ENCODE peak calls at places on chromosomes 6 and 20, in six cellular contexts. One of them, this sample, is unnamed.

GRCh38 chr20:24470782-24471582 is 1.6 kb downstream of the SYNDIG1 start:
- DNase-seq in trophoblast cell: no peak
- DNase-seq in mesendoderm: peak
- DNase-seq in mesenchymal stem cell: no peak
- DNase-seq in IMR-90: no peak
- DNase-seq in neuronal stem cell: peak
- DNase-seq in this sample: peak

GRCh38 chr6:73580247-73581149 is 59.7 kb upstream of the EEF1A1 start:
- DNase-seq in neuronal stem cell: peak
- DNase-seq in mesendoderm: peak
- DNase-seq in mesenchymal stem cell: peak
- DNase-seq in IMR-90: peak
- DNase-seq in trophoblast cell: peak
- DNase-seq in this sample: peak

GRCh38 chr6:151723152-151723551 is 84.3 kb upstream of the ESR1 start:
- DNase-seq in mesendoderm: no peak
- DNase-seq in IMR-90: no peak
- DNase-seq in mesenchymal stem cell: no peak
- DNase-seq in trophoblast cell: no peak
- DNase-seq in neuronal stem cell: no peak
- DNase-seq in this sample: no peak

GRCh38 chr6:116447052-116447451 is 14.1 kb upstream of the CALHM6 start:
- DNase-seq in neuronal stem cell: no peak
- DNase-seq in mesenchymal stem cell: peak
- DNase-seq in mesendoderm: no peak
- DNase-seq in IMR-90: no peak
- DNase-seq in trophoblast cell: no peak
- DNase-seq in this sample: no peak

GRCh38 chr6:110625883-110626282 is 149.5 kb upstream of the SLC22A16 start:
- DNase-seq in IMR-90: peak
- DNase-seq in mesendoderm: no peak
- DNase-seq in trophoblast cell: no peak
- DNase-seq in neuronal stem cell: no peak
- DNase-seq in mesenchymal stem cell: peak
- DNase-seq in this sample: no peak

GRCh38 chr6:34001706-34002645 is 143.9 kb downstream of the GRM4 start:
- DNase-seq in trophoblast cell: no peak
- DNase-seq in neuronal stem cell: no peak
- DNase-seq in mesenchymal stem cell: no peak
- DNase-seq in mesendoderm: no peak
- DNase-seq in IMR-90: no peak
- DNase-seq in this sample: no peak

GRCh38 chr20:39825950-39826349 is 863.1 kb downstream of the MAFB start:
- DNase-seq in neuronal stem cell: no peak
- DNase-seq in mesendoderm: no peak
- DNase-seq in trophoblast cell: no peak
- DNase-seq in IMR-90: peak
- DNase-seq in mesenchymal stem cell: peak
- DNase-seq in this sample: no peak

GRCh38 chr6:53107091-53107490 is 41.5 kb downstream of the GCM1 start:
- DNase-seq in trophoblast cell: no peak
- DNase-seq in mesenchymal stem cell: no peak
- DNase-seq in mesendoderm: no peak
- DNase-seq in IMR-90: peak
- DNase-seq in neuronal stem cell: no peak
- DNase-seq in this sample: no peak

GRCh38 chr20:60105404-60105803 is 147.2 kb downstream of the CDH26 start:
- DNase-seq in IMR-90: no peak
- DNase-seq in trophoblast cell: no peak
- DNase-seq in neuronal stem cell: no peak
- DNase-seq in mesendoderm: peak
- DNase-seq in mesenchymal stem cell: no peak
- DNase-seq in this sample: no peak

GRCh38 chr6:641225-641985 is 15.5 kb downstream of the HUS1B start:
- DNase-seq in trophoblast cell: no peak
- DNase-seq in mesendoderm: no peak
- DNase-seq in IMR-90: no peak
- DNase-seq in neuronal stem cell: no peak
- DNase-seq in mesenchymal stem cell: no peak
- DNase-seq in this sample: no peak

GRCh38 chr6:5053864-5054426 is 31.2 kb upstream of the PPP1R3G start:
- DNase-seq in mesenchymal stem cell: no peak
- DNase-seq in neuronal stem cell: no peak
- DNase-seq in IMR-90: no peak
- DNase-seq in mesendoderm: no peak
- DNase-seq in trophoblast cell: peak
- DNase-seq in this sample: no peak

GRCh38 chr6:116316772-116317467 is 37.2 kb upstream of the TSPYL1 start:
- DNase-seq in neuronal stem cell: no peak
- DNase-seq in trophoblast cell: no peak
- DNase-seq in IMR-90: no peak
- DNase-seq in mesendoderm: no peak
- DNase-seq in mesenchymal stem cell: no peak
- DNase-seq in this sample: no peak

GRCh38 chr6:163490826-163491577 is 76.5 kb downstream of the QKI start:
- DNase-seq in mesenchymal stem cell: peak
- DNase-seq in trophoblast cell: peak
- DNase-seq in IMR-90: peak
- DNase-seq in neuronal stem cell: no peak
- DNase-seq in mesendoderm: no peak
- DNase-seq in this sample: no peak

GRCh38 chr6:136037885-136038460 is 186.5 kb downstream of the PDE7B start:
- DNase-seq in mesendoderm: no peak
- DNase-seq in mesenchymal stem cell: peak
- DNase-seq in IMR-90: peak
- DNase-seq in trophoblast cell: no peak
- DNase-seq in neuronal stem cell: no peak
- DNase-seq in this sample: peak
- H3K23ac ChIP-seq in mesendoderm: no peak
- H3K23ac ChIP-seq in mesenchymal stem cell: no peak
- H3K23ac ChIP-seq in IMR-90: peak
- H3K23ac ChIP-seq in trophoblast cell: no peak
- H3K23ac ChIP-seq in neuronal stem cell: no peak
- H3K23ac ChIP-seq in this sample: no peak

GRCh38 chr20:47124235-47124717 is 229.6 kb downstream of the EYA2 start:
- DNase-seq in neuronal stem cell: no peak
- DNase-seq in mesenchymal stem cell: no peak
- DNase-seq in mesendoderm: no peak
- DNase-seq in trophoblast cell: peak
- DNase-seq in IMR-90: no peak
- DNase-seq in this sample: no peak
- H3K23ac ChIP-seq in neuronal stem cell: no peak
- H3K23ac ChIP-seq in mesenchymal stem cell: no peak
- H3K23ac ChIP-seq in mesendoderm: no peak
- H3K23ac ChIP-seq in trophoblast cell: no peak
- H3K23ac ChIP-seq in IMR-90: peak
- H3K23ac ChIP-seq in this sample: no peak

GRCh38 chr6:19470333-19470732 is 366.8 kb upstream of the ID4 start:
- DNase-seq in neuronal stem cell: no peak
- DNase-seq in mesenchymal stem cell: no peak
- DNase-seq in trophoblast cell: no peak
- DNase-seq in mesendoderm: no peak
- DNase-seq in IMR-90: no peak
- DNase-seq in this sample: no peak
- H3K23ac ChIP-seq in neuronal stem cell: no peak
- H3K23ac ChIP-seq in mesenchymal stem cell: no peak
- H3K23ac ChIP-seq in trophoblast cell: peak
- H3K23ac ChIP-seq in mesendoderm: no peak
- H3K23ac ChIP-seq in IMR-90: no peak
- H3K23ac ChIP-seq in this sample: no peak

DNA sequence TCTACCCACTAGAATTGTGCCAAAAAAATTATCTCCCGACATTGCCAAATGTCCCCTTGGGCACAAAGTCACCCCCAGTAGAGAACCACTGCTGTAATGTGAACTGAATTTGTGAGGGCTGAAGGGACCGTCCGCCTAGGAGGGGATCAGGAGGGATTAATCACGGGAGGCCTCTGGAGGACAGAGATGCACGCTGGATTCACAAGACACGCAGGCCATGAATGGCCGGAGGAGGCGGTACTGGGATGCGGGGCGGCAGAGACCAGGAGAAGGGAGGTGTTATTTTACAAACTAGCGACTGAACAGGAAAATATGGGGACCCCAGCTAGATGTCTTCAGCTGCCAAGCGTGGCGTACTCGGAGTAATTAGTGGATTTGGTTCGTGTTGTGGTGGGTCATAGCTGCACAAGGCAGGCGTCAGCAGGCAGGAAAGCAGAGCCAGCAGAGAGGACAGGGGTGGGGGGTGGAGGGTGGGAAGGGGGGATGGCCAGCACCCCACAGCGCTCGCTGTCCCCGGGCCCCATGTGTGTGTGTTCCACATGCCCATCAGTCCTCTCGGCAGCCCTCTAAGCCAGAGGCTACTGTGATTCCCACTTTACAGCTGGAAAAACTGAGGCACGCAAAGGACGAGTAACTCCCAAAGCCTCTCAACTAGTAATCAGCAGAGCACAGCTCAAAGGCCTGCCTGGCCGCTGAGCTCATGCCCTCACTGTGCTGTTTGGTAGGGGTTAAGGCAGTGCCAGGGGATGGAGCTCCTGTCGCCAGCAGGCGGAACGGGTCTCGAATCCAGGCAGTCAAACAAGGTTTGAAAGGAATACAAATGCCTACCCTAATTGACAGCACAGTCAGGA is 175.0 kb downstream of the ZDHHC14 start:
- DNase-seq in neuronal stem cell: no peak
- DNase-seq in mesendoderm: no peak
- DNase-seq in IMR-90: no peak
- DNase-seq in trophoblast cell: no peak
- DNase-seq in mesenchymal stem cell: no peak
- DNase-seq in this sample: no peak
- H3K23ac ChIP-seq in neuronal stem cell: no peak
- H3K23ac ChIP-seq in mesendoderm: no peak
- H3K23ac ChIP-seq in IMR-90: no peak
- H3K23ac ChIP-seq in trophoblast cell: no peak
- H3K23ac ChIP-seq in mesenchymal stem cell: no peak
- H3K23ac ChIP-seq in this sample: no peak

GRCh38 chr6:160943997-160944396 is 47.6 kb upstream of the MAP3K4 start:
- DNase-seq in IMR-90: no peak
- DNase-seq in mesenchymal stem cell: no peak
- DNase-seq in neuronal stem cell: no peak
- DNase-seq in trophoblast cell: no peak
- DNase-seq in mesendoderm: no peak
- DNase-seq in this sample: no peak
- H3K23ac ChIP-seq in IMR-90: no peak
- H3K23ac ChIP-seq in mesenchymal stem cell: no peak
- H3K23ac ChIP-seq in neuronal stem cell: no peak
- H3K23ac ChIP-seq in trophoblast cell: peak
- H3K23ac ChIP-seq in mesendoderm: no peak
- H3K23ac ChIP-seq in this sample: no peak

DNA sequence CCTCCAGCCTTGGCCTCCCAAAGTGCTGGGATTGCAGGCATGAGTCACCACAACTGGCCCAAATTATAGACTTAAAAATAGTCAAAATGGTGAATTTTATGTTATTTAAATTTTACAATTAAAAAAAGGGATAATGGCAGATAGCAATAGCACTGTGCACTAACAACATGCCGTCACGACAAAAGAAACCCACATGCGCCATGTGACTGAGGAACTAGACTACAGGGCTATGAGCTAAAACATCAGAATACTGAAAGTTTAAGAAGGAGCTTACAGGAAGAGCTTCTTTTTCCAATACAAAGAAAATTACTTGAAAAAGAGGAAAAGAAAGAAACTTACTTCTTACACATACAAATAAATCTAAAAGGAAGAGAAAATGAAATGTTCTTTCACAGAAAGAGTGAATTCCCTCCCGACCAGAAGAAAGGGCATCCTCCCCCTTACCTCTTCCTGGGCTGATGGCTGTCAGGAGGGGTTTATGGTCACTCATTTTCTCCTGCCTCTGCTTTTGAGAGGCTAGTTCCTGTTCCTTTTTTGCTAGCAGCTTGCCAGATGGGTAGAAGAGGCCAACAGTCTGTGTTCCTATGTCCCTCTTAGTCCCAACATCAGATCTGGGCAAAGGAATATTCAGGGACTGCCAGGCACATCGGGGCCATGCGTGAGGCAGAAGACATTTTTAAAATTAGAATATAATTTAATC is 54.5 kb downstream of the DZANK1 start:
- DNase-seq in IMR-90: no peak
- DNase-seq in mesenchymal stem cell: no peak
- DNase-seq in neuronal stem cell: no peak
- DNase-seq in mesendoderm: peak
- DNase-seq in trophoblast cell: no peak
- DNase-seq in this sample: no peak
- H3K23ac ChIP-seq in IMR-90: no peak
- H3K23ac ChIP-seq in mesenchymal stem cell: no peak
- H3K23ac ChIP-seq in neuronal stem cell: no peak
- H3K23ac ChIP-seq in mesendoderm: no peak
- H3K23ac ChIP-seq in trophoblast cell: no peak
- H3K23ac ChIP-seq in this sample: no peak

GRCh38 chr6:15279047-15279661 is 33.3 kb downstream of the JARID2 start:
- DNase-seq in mesendoderm: no peak
- DNase-seq in mesenchymal stem cell: no peak
- DNase-seq in IMR-90: no peak
- DNase-seq in trophoblast cell: no peak
- DNase-seq in neuronal stem cell: no peak
- DNase-seq in this sample: no peak
- H3K23ac ChIP-seq in mesendoderm: no peak
- H3K23ac ChIP-seq in mesenchymal stem cell: no peak
- H3K23ac ChIP-seq in IMR-90: no peak
- H3K23ac ChIP-seq in trophoblast cell: no peak
- H3K23ac ChIP-seq in neuronal stem cell: no peak
- H3K23ac ChIP-seq in this sample: no peak

GRCh38 chr6:139398658-139399057 is 24.2 kb upstream of the CITED2 start:
- DNase-seq in mesenchymal stem cell: no peak
- DNase-seq in neuronal stem cell: no peak
- DNase-seq in IMR-90: peak
- DNase-seq in mesendoderm: no peak
- DNase-seq in trophoblast cell: no peak
- DNase-seq in this sample: no peak

GRCh38 chr6:139406577-139407343 is 32.3 kb upstream of the CITED2 start:
- DNase-seq in mesenchymal stem cell: peak
- DNase-seq in trophoblast cell: peak
- DNase-seq in mesendoderm: no peak
- DNase-seq in IMR-90: no peak
- DNase-seq in neuronal stem cell: no peak
- DNase-seq in this sample: no peak

GRCh38 chr6:139407718-139408222 is 33.3 kb upstream of the CITED2 start:
- DNase-seq in trophoblast cell: peak
- DNase-seq in mesenchymal stem cell: peak
- DNase-seq in IMR-90: peak
- DNase-seq in mesendoderm: no peak
- DNase-seq in neuronal stem cell: no peak
- DNase-seq in this sample: no peak

GRCh38 chr6:139402935-139403386 is 28.5 kb upstream of the CITED2 start:
- DNase-seq in IMR-90: peak
- DNase-seq in neuronal stem cell: no peak
- DNase-seq in mesendoderm: no peak
- DNase-seq in trophoblast cell: peak
- DNase-seq in mesenchymal stem cell: peak
- DNase-seq in this sample: no peak
- H3K23ac ChIP-seq in IMR-90: peak
- H3K23ac ChIP-seq in neuronal stem cell: no peak
- H3K23ac ChIP-seq in mesendoderm: no peak
- H3K23ac ChIP-seq in trophoblast cell: no peak
- H3K23ac ChIP-seq in mesenchymal stem cell: no peak
- H3K23ac ChIP-seq in this sample: no peak